ENCODE peak calls at places on chromosomes 2 and 18, in nine cellular contexts. J is MM.1S, T is H9, U is tibial artery, F is A673, H is mammary epithelial cell, X is heart left ventricle, A is SK-N-SH, S is adrenal gland. N is an unnamed sample. For H3K4me1, the result is how much of the 10 kb centered on the place peaks cover.

GRCh38 chr18:31992836-31993575 is 25.6 kb upstream of the RNF125 start:
- DNase-seq in J (no peak), T (peak), U (no peak), F (no peak), H (no peak), X (no peak), A (no peak), S (no peak), N (peak)

GRCh38 chr2:9335322-9335754 is 88.0 kb downstream of the ITGB1BP1 start:
- DNase-seq in J (no peak), T (no peak), U (no peak), F (no peak), H (no peak), X (no peak), A (no peak), S (no peak), N (no peak)

GRCh38 chr18:28766027-28766426 is 589.1 kb upstream of the CDH2 start:
- DNase-seq in J (no peak), T (no peak), U (no peak), F (peak), H (no peak), X (no peak), A (no peak), S (no peak), N (peak)

GRCh38 chr2:120635146-120635545 is 100.5 kb upstream of the GLI2 start:
- DNase-seq in J (no peak), T (no peak), U (no peak), F (no peak), H (no peak), X (no peak), A (no peak), S (no peak), N (no peak)

GRCh38 chr2:9311488-9311887 is 104.9 kb downstream of the ASAP2 start:
- DNase-seq in J (no peak), T (no peak), U (peak), F (no peak), H (peak), X (peak), A (peak), S (peak), N (peak)

GRCh38 chr2:62313433-62314227 is 117.7 kb downstream of the B3GNT2 start:
- DNase-seq in J (no peak), T (no peak), U (no peak), F (no peak), H (no peak), X (no peak), A (no peak), S (no peak), N (no peak)

GRCh38 chr18:22300665-22301636 is 116.8 kb downstream of the CTAGE1 start:
- DNase-seq in J (no peak), T (no peak), U (no peak), F (no peak), H (peak), X (no peak), A (no peak), S (no peak), N (no peak)

GRCh38 chr18:42404151-42404550 is 449.1 kb downstream of the PIK3C3 start:
- DNase-seq in J (no peak), T (no peak), U (no peak), F (no peak), H (no peak), X (no peak), A (no peak), S (no peak), N (no peak)

GRCh38 chr18:21735452-21736015 is 5.1 kb upstream of the MIB1 start:
- DNase-seq in J (peak), T (peak), U (no peak), F (no peak), H (no peak), X (peak), A (no peak), S (peak), N (no peak)

GRCh38 chr18:74411475-74411874 is 45.6 kb downstream of the DIPK1C start:
- DNase-seq in J (peak), T (no peak), U (no peak), F (no peak), H (no peak), X (no peak), A (no peak), S (no peak), N (no peak)

GRCh38 chr2:20939786-20940480 is 103.9 kb downstream of the APOB start:
- DNase-seq in J (no peak), T (no peak), U (no peak), F (no peak), H (no peak), X (no peak), A (no peak), S (no peak), N (no peak)

GRCh38 chr2:59301466-59302402 is 1060.6 kb upstream of the FANCL start:
- DNase-seq in J (peak), T (peak), U (no peak), F (peak), H (peak), X (peak), A (peak), S (peak), N (peak)

GRCh38 chr2:36800381-36800780 is 103.9 kb downstream of the VIT start:
- DNase-seq in J (no peak), T (no peak), U (no peak), F (no peak), H (no peak), X (no peak), A (no peak), S (no peak), N (no peak)

GRCh38 chr2:128612628-128613027 is 294.0 kb upstream of the HS6ST1 start:
- DNase-seq in J (no peak), T (no peak), U (no peak), F (no peak), H (no peak), X (no peak), A (no peak), S (no peak), N (no peak)

GRCh38 chr2:160968183-160968582 is 192.0 kb upstream of the TANK start:
- DNase-seq in J (no peak), T (no peak), U (no peak), F (no peak), H (no peak), X (no peak), A (no peak), S (no peak), N (no peak)

GRCh38 chr2:203237501-203238238 is 1.1 kb upstream of the CYP20A1 start:
- DNase-seq in J (no peak), T (no peak), U (no peak), F (peak), H (no peak), X (no peak), A (peak), S (no peak), N (no peak)

GRCh38 chr2:3107567-3107966 is 270.1 kb downstream of the EIPR1 start:
- DNase-seq in J (no peak), T (peak), U (no peak), F (no peak), H (no peak), X (no peak), A (no peak), S (no peak), N (no peak)

GRCh38 chr2:17148298-17149228 is 369.7 kb downstream of the RAD51AP2 start:
- DNase-seq in J (no peak), T (peak), U (no peak), F (peak), H (peak), X (no peak), A (peak), S (peak), N (no peak)

GRCh38 chr2:128435576-128436497 is 117.2 kb upstream of the HS6ST1 start:
- DNase-seq in J (no peak), T (peak), U (peak), F (no peak), H (no peak), X (peak), A (no peak), S (no peak), N (no peak)

GRCh38 chr2:234427081-234428058 is 69.5 kb downstream of the ARL4C start:
- DNase-seq in J (no peak), T (peak), U (no peak), F (peak), H (no peak), X (no peak), A (no peak), S (no peak), N (peak)

GRCh38 chr18:22451796-22452195 is 34.1 kb upstream of the CTAGE1 start:
- DNase-seq in J (no peak), T (peak), U (no peak), F (no peak), H (no peak), X (no peak), A (no peak), S (no peak), N (no peak)

GRCh38 chr2:148459300-148459891 is 185.2 kb upstream of the EPC2 start:
- DNase-seq in J (peak), T (no peak), U (no peak), F (no peak), H (no peak), X (no peak), A (no peak), S (no peak), N (peak)

GRCh38 chr2:162333968-162334367 is 10.0 kb upstream of the GCA start:
- DNase-seq in J (peak), T (peak), U (no peak), F (peak), H (peak), X (no peak), A (no peak), S (no peak), N (no peak)

GRCh38 chr2:182207049-182207746 is 219.6 kb downstream of the PDE1A start:
- DNase-seq in J (peak), T (no peak), U (no peak), F (no peak), H (no peak), X (no peak), A (no peak), S (no peak), N (peak)

GRCh38 chr2:20897047-20897446 is 74.1 kb upstream of the LDAH start:
- DNase-seq in J (no peak), T (no peak), U (no peak), F (no peak), H (no peak), X (no peak), A (no peak), S (no peak), N (no peak)

GRCh38 chr2:163347982-163348842 is 387.6 kb downstream of the FIGN start:
- DNase-seq in J (no peak), T (peak), U (peak), F (peak), H (peak), X (peak), A (no peak), S (peak), N (peak)

GRCh38 chr2:12717191-12717987 is 653 bp downstream of the TRIB2 start:
- DNase-seq in J (peak), T (peak), U (peak), F (peak), H (peak), X (peak), A (peak), S (peak), N (peak)

GRCh38 chr2:5387421-5387820 is 304.8 kb upstream of the SOX11 start:
- DNase-seq in J (no peak), T (no peak), U (no peak), F (peak), H (no peak), X (no peak), A (no peak), S (no peak), N (peak)

GRCh38 chr18:44229693-44230108 is 451.0 kb upstream of the SETBP1 start:
- DNase-seq in J (no peak), T (peak), U (peak), F (no peak), H (peak), X (peak), A (peak), S (peak), N (peak)

GRCh38 chr2:239971115-239971514 is 54.0 kb downstream of the NDUFA10 start:
- DNase-seq in J (no peak), T (no peak), U (no peak), F (no peak), H (no peak), X (peak), A (no peak), S (no peak), N (no peak)

GRCh38 chr18:13612111-13612997 is 114.0 kb downstream of the FAM210A start:
- DNase-seq in J (peak), T (no peak), U (no peak), F (no peak), H (no peak), X (no peak), A (peak), S (no peak), N (no peak)

GRCh38 chr18:77147418-77147852 is 14.9 kb upstream of the MBP start:
- DNase-seq in J (no peak), T (no peak), U (no peak), F (no peak), H (no peak), X (no peak), A (no peak), S (peak), N (peak)

GRCh38 chr2:177036754-177037153 is 175.8 kb upstream of the HNRNPA3 start:
- DNase-seq in J (no peak), T (no peak), U (no peak), F (no peak), H (no peak), X (no peak), A (no peak), S (no peak), N (no peak)

GRCh38 chr18:36735130-36735529 is 93.7 kb downstream of the TPGS2 start:
- DNase-seq in J (peak), T (no peak), U (no peak), F (no peak), H (no peak), X (no peak), A (no peak), S (no peak), N (no peak)

GRCh38 chr2:118832071-118832790 is 15.2 kb downstream of the EN1 start:
- DNase-seq in J (no peak), T (no peak), U (no peak), F (no peak), H (no peak), X (no peak), A (no peak), S (no peak), N (no peak)

GRCh38 chr2:149860276-149860921 is 272.8 kb upstream of the MMADHC start:
- DNase-seq in J (no peak), T (no peak), U (peak), F (no peak), H (no peak), X (peak), A (no peak), S (peak), N (peak)

GRCh38 chr2:46847185-46847710 is 68.4 kb downstream of the MCFD2 start:
- DNase-seq in J (no peak), T (no peak), U (peak), F (peak), H (peak), X (peak), A (peak), S (peak), N (peak)

GRCh38 chr2:16204791-16205620 is 264.7 kb downstream of the MYCN start:
- DNase-seq in J (no peak), T (no peak), U (no peak), F (no peak), H (no peak), X (no peak), A (no peak), S (no peak), N (no peak)

GRCh38 chr2:54073796-54074195 is 41.6 kb upstream of the ACYP2 start:
- DNase-seq in J (peak), T (no peak), U (no peak), F (no peak), H (peak), X (no peak), A (no peak), S (no peak), N (peak)

DNA sequence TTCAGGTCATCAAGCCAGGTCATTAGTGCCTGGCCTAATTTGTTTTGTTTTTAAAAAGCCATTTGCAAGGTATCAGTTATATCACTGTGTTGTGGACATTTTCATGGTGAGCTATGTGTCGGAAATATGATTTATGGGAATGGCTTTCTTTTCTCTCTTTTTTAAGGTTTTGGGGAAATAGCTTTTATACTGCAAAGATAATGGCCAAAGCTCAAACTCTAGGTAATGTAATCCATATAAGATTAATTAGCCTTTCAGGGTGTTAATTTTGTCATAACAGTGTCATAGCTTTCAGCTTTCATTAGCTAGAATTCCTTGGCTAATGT is 45.8 kb downstream of the PCBP1 start:
- DNase-seq in J (no peak), T (no peak), U (no peak), F (no peak), H (no peak), X (no peak), A (no peak), S (no peak), N (no peak)
- H3K4me1 ChIP-seq in J (under half), T (under half), U (under half), F (under half), H (under half), X (under half), A (under half), S (half or more), N (under half)

GRCh38 chr2:67649331-67650071 is 252.4 kb downstream of the ETAA1 start:
- DNase-seq in J (no peak), T (no peak), U (peak), F (peak), H (no peak), X (peak), A (peak), S (peak), N (peak)

GRCh38 chr2:67652679-67653078 is 255.5 kb downstream of the ETAA1 start:
- DNase-seq in J (no peak), T (no peak), U (no peak), F (no peak), H (no peak), X (no peak), A (no peak), S (no peak), N (no peak)

GRCh38 chr2:67646714-67647333 is 249.7 kb downstream of the ETAA1 start:
- DNase-seq in J (no peak), T (no peak), U (no peak), F (no peak), H (no peak), X (no peak), A (no peak), S (no peak), N (no peak)

GRCh38 chr2:67645280-67646255 is 248.4 kb downstream of the ETAA1 start:
- DNase-seq in J (no peak), T (no peak), U (no peak), F (no peak), H (no peak), X (no peak), A (no peak), S (no peak), N (peak)

GRCh38 chr2:67650292-67651133 is 253.4 kb downstream of the ETAA1 start:
- DNase-seq in J (no peak), T (peak), U (peak), F (peak), H (peak), X (peak), A (peak), S (peak), N (peak)
- H3K27ac ChIP-seq in J (no peak), T (no peak), U (peak), F (peak), H (no peak), X (peak), A (peak), S (peak), N (no peak)

DNA sequence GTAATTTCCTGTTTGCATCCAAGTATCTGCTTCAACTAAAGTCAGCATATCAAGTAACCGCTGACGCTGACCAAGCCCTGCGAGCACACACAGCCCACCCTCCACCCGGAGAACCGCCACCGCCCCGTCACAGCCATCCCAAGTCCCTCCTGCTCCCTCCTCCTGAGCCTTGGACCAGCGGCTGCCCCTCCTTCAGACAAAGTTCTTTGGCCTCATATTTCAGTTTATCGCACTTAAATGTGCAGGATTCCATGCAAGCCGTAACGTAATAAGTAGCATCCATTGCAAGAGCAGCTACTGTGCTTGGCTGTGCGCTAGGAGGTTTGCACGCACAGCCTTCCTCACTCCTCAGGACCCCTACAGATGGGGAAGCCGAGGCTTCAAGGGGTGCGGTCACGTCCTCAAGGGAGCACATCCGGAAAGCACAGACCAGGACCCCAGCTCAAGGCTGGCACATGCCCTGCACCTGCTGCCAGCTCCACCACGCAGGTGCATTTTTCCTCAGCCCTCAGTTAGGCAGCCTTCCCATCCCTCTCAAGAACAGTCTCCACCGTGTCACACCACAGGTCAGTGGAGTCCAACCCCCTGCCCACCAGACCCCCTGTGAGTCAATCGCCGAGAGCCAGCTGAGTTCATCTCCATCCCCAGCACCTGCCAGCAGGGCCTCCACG is 17.1 kb downstream of the PXDN start:
- DNase-seq in J (no peak), T (no peak), U (peak), F (no peak), H (no peak), X (peak), A (no peak), S (no peak), N (no peak)
- H3K4me1 ChIP-seq in J (under half), T (under half), U (under half), F (half or more), H (under half), X (half or more), A (under half), S (under half), N (half or more)

GRCh38 chr2:168526641-168527040 is 70.6 kb downstream of the CERS6 start:
- DNase-seq in J (no peak), T (no peak), U (peak), F (no peak), H (peak), X (peak), A (no peak), S (peak), N (no peak)
- H3K27ac ChIP-seq in J (no peak), T (no peak), U (peak), F (no peak), H (peak), X (peak), A (no peak), S (no peak), N (no peak)

DNA sequence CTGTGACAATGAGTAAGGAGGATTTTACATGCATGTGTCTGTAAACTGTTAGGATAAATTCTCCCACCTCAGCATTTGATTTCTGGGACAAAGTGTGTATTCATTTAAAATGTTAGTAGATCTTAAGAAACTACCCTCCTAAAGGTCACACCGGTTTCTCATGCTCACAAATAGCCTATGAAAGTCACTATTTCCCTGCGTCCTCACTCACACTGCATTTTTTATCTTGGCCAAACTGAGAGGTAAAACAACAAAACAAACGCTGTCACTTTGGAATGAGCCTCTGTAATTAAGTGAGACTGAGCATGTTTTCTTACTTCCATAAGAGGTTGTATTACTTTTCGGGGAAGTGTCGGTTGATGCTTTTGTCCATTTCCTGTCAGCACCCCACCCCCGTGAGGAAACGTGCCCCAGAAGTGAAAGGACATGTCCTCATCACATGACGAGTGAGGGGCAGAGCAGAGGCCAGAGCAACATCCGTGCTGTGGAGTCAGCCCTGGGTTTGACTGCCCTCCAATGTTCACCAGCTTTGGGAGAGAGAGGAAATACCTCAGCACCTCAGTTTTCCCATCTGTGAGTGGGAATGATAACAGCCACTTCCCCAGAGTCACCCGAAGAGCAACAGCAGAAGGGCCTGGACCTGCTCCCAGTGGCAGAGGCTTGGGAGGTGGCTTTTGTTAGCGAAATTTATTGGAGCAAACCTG is 3.1 kb downstream of the GYPC start:
- DNase-seq in J (peak), T (no peak), U (peak), F (no peak), H (no peak), X (peak), A (no peak), S (peak), N (peak)
- H3K4me1 ChIP-seq in J (under half), T (under half), U (under half), F (under half), H (under half), X (half or more), A (under half), S (half or more), N (under half)